ENCODE peak calls at places on chromosome 9, in eight cellular contexts. X, Q, H, Y, C, O, B and I are unnamed samples.

GRCh38 chr9:684055-684949 is 157.2 kb upstream of the DMRT1 start:
- DNase-seq in Q (no peak), X (no peak), H (no peak), B (no peak), O (no peak), C (no peak), Y (no peak), I (no peak)

GRCh38 chr9:110575169-110575568 is 4.4 kb downstream of the SVEP1 start:
- DNase-seq in C (no peak), B (no peak), Q (no peak), H (no peak), Y (no peak), X (no peak), O (no peak), I (no peak)

GRCh38 chr9:123396007-123396511 is 40.1 kb downstream of the CRB2 start:
- DNase-seq in B (no peak), C (no peak), Y (no peak), Q (no peak), H (no peak), O (no peak), X (no peak), I (no peak)

GRCh38 chr9:91119679-91120078 is 242.0 kb downstream of the AUH start:
- DNase-seq in O (no peak), B (no peak), H (no peak), Y (no peak), C (no peak), X (no peak), Q (no peak), I (no peak)

GRCh38 chr9:105656131-105656921 is 5.9 kb upstream of the TAL2 start:
- DNase-seq in C (peak), H (no peak), Y (no peak), B (peak), X (no peak), O (peak), Q (no peak), I (no peak)

GRCh38 chr9:6234014-6234413 is 18.4 kb downstream of the IL33 start:
- DNase-seq in Q (no peak), O (no peak), X (no peak), C (no peak), B (no peak), Y (no peak), H (no peak), I (no peak)

GRCh38 chr9:28598396-28598795 is 1025.1 kb upstream of the C9orf72 start:
- DNase-seq in O (no peak), H (no peak), B (peak), Q (no peak), Y (no peak), C (no peak), X (no peak), I (no peak)

GRCh38 chr9:74718709-74719108 is 169.0 kb downstream of the TRPM6 start:
- DNase-seq in X (no peak), O (no peak), B (no peak), C (no peak), Y (no peak), H (no peak), Q (no peak), I (no peak)

GRCh38 chr9:130088056-130088455 is 34.4 kb downstream of the GPR107 start:
- DNase-seq in Q (no peak), O (no peak), Y (no peak), H (no peak), B (no peak), C (no peak), X (no peak), I (no peak)

GRCh38 chr9:91415290-91415689 is 8.3 kb downstream of the NFIL3 start:
- DNase-seq in B (no peak), H (no peak), Y (no peak), X (no peak), O (no peak), Q (no peak), C (no peak), I (no peak)

GRCh38 chr9:132744881-132745761 is 74.9 kb downstream of the GTF3C4 start:
- DNase-seq in O (no peak), X (no peak), H (peak), C (no peak), Y (no peak), B (peak), Q (no peak), I (no peak)

GRCh38 chr9:70530716-70531115 is 116.3 kb upstream of the KLF9 start:
- DNase-seq in Q (no peak), H (no peak), B (no peak), C (no peak), Y (no peak), X (no peak), O (no peak), I (no peak)

GRCh38 chr9:125190371-125190801 is 783 bp upstream of the PPP6C start:
- DNase-seq in X (no peak), Y (no peak), Q (peak), O (no peak), B (no peak), C (no peak), H (no peak), I (no peak)

GRCh38 chr9:132410642-132411041 is 631 bp downstream of the CFAP77 start:
- DNase-seq in H (no peak), Y (no peak), C (no peak), B (no peak), O (peak), Q (no peak), X (no peak), I (no peak)

GRCh38 chr9:70601000-70601929 is 186.8 kb upstream of the KLF9 start:
- DNase-seq in O (no peak), C (no peak), B (no peak), Q (no peak), H (no peak), X (no peak), Y (no peak), I (peak)

GRCh38 chr9:135590486-135591079 is 29.0 kb downstream of the PAEP start:
- DNase-seq in C (no peak), H (no peak), O (no peak), Q (no peak), X (no peak), Y (no peak), B (no peak), I (no peak)

GRCh38 chr9:2596003-2596402 is 25.6 kb upstream of the VLDLR start:
- DNase-seq in Y (no peak), O (no peak), C (no peak), B (no peak), Q (no peak), X (no peak), H (no peak), I (no peak)

GRCh38 chr9:16960084-16960483 is 89.6 kb upstream of the BNC2 start:
- DNase-seq in H (no peak), C (peak), Q (no peak), Y (no peak), B (no peak), X (no peak), O (no peak), I (no peak)

GRCh38 chr9:18675973-18676372 is 202.0 kb downstream of the ADAMTSL1 start:
- DNase-seq in B (no peak), O (no peak), C (no peak), H (no peak), Y (no peak), X (no peak), Q (no peak), I (no peak)

GRCh38 chr9:134525841-134526797 is 115.5 kb upstream of the COL5A1 start:
- DNase-seq in Q (no peak), B (no peak), O (no peak), H (no peak), X (no peak), C (no peak), Y (no peak), I (no peak)